ENCODE peak calls at places on chromosome 18, in six cellular contexts. One of them, this sample, is unnamed.

GRCh38 chr18:72104851-72105250 is 439.3 kb downstream of the CBLN2 start:
- DNase-seq in suprapubic skin: no peak
- DNase-seq in breast epithelium: no peak
- DNase-seq in GM12878: no peak
- DNase-seq in transverse colon: no peak
- DNase-seq in stomach: no peak
- DNase-seq in this sample: no peak

GRCh38 chr18:63224574-63224973 is 95.0 kb downstream of the BCL2 start:
- DNase-seq in suprapubic skin: no peak
- DNase-seq in breast epithelium: no peak
- DNase-seq in transverse colon: no peak
- DNase-seq in stomach: no peak
- DNase-seq in GM12878: no peak
- DNase-seq in this sample: no peak

GRCh38 chr18:6031004-6031403 is 135.7 kb upstream of the TMEM200C start:
- DNase-seq in stomach: no peak
- DNase-seq in GM12878: no peak
- DNase-seq in breast epithelium: no peak
- DNase-seq in transverse colon: no peak
- DNase-seq in suprapubic skin: no peak
- DNase-seq in this sample: no peak

GRCh38 chr18:28657836-28658410 is 481.0 kb upstream of the CDH2 start:
- DNase-seq in suprapubic skin: no peak
- DNase-seq in breast epithelium: no peak
- DNase-seq in GM12878: no peak
- DNase-seq in transverse colon: no peak
- DNase-seq in stomach: no peak
- DNase-seq in this sample: no peak

GRCh38 chr18:59264651-59265245 is 8.5 kb downstream of the RAX start:
- DNase-seq in stomach: no peak
- DNase-seq in suprapubic skin: no peak
- DNase-seq in GM12878: no peak
- DNase-seq in breast epithelium: no peak
- DNase-seq in transverse colon: no peak
- DNase-seq in this sample: peak; percentile 45

GRCh38 chr18:63936156-63936931 is 12.8 kb upstream of the HMSD start:
- DNase-seq in breast epithelium: peak; percentile 59
- DNase-seq in GM12878: peak; percentile 67
- DNase-seq in stomach: peak; percentile 82
- DNase-seq in transverse colon: peak; percentile 83
- DNase-seq in suprapubic skin: peak; percentile 89
- DNase-seq in this sample: peak; percentile 94

GRCh38 chr18:68735498-68736343 is 20.8 kb upstream of the TMX3 start:
- DNase-seq in GM12878: no peak
- DNase-seq in breast epithelium: no peak
- DNase-seq in stomach: no peak
- DNase-seq in transverse colon: no peak
- DNase-seq in suprapubic skin: no peak
- DNase-seq in this sample: no peak

GRCh38 chr18:11357678-11358077 is 208.3 kb upstream of the PIEZO2 start:
- DNase-seq in suprapubic skin: no peak
- DNase-seq in GM12878: no peak
- DNase-seq in transverse colon: no peak
- DNase-seq in breast epithelium: no peak
- DNase-seq in stomach: no peak
- DNase-seq in this sample: no peak

GRCh38 chr18:25650201-25650941 is 298.4 kb upstream of the ZNF521 start:
- DNase-seq in stomach: no peak
- DNase-seq in suprapubic skin: no peak
- DNase-seq in GM12878: no peak
- DNase-seq in transverse colon: no peak
- DNase-seq in breast epithelium: no peak
- DNase-seq in this sample: no peak

GRCh38 chr18:35369126-35369525 is 8.0 kb downstream of the ZNF396 start:
- DNase-seq in transverse colon: no peak
- DNase-seq in suprapubic skin: no peak
- DNase-seq in breast epithelium: no peak
- DNase-seq in stomach: no peak
- DNase-seq in GM12878: no peak
- DNase-seq in this sample: no peak

GRCh38 chr18:29648891-29649290 is 1393.7 kb downstream of the DSC3 start:
- DNase-seq in GM12878: no peak
- DNase-seq in suprapubic skin: no peak
- DNase-seq in breast epithelium: no peak
- DNase-seq in stomach: no peak
- DNase-seq in transverse colon: no peak
- DNase-seq in this sample: no peak

GRCh38 chr18:58578321-58578720 is 50.6 kb downstream of the ALPK2 start:
- DNase-seq in stomach: no peak
- DNase-seq in suprapubic skin: no peak
- DNase-seq in breast epithelium: no peak
- DNase-seq in transverse colon: no peak
- DNase-seq in GM12878: no peak
- DNase-seq in this sample: no peak

GRCh38 chr18:39414009-39414700 is 1848.6 kb upstream of the CELF4 start:
- DNase-seq in breast epithelium: no peak
- DNase-seq in GM12878: no peak
- DNase-seq in suprapubic skin: no peak
- DNase-seq in transverse colon: no peak
- DNase-seq in stomach: no peak
- DNase-seq in this sample: no peak

GRCh38 chr18:69564602-69565001 is 163.9 kb downstream of the DOK6 start:
- DNase-seq in GM12878: no peak
- DNase-seq in stomach: no peak
- DNase-seq in suprapubic skin: no peak
- DNase-seq in breast epithelium: no peak
- DNase-seq in transverse colon: no peak
- DNase-seq in this sample: no peak

GRCh38 chr18:28794459-28795245 is 617.7 kb upstream of the CDH2 start:
- DNase-seq in GM12878: no peak
- DNase-seq in stomach: no peak
- DNase-seq in breast epithelium: no peak
- DNase-seq in transverse colon: no peak
- DNase-seq in suprapubic skin: no peak
- DNase-seq in this sample: no peak

GRCh38 chr18:35581555-35582309 is at the start of gene GALNT1:
- DNase-seq in GM12878: no peak
- DNase-seq in breast epithelium: no peak
- DNase-seq in stomach: no peak
- DNase-seq in transverse colon: no peak
- DNase-seq in suprapubic skin: no peak
- DNase-seq in this sample: no peak

GRCh38 chr18:48814490-48815181 is 136.1 kb downstream of the SMAD7 start:
- DNase-seq in stomach: peak; percentile 14
- DNase-seq in transverse colon: peak; percentile 3
- DNase-seq in GM12878: no peak
- DNase-seq in suprapubic skin: peak; percentile 26
- DNase-seq in breast epithelium: no peak
- DNase-seq in this sample: no peak
- H3K27ac ChIP-seq in stomach: no peak overlapping the region
- H3K27ac ChIP-seq in transverse colon: no peak overlapping the region
- H3K27ac ChIP-seq in GM12878: peak overlapping the region; percentile 35
- H3K27ac ChIP-seq in suprapubic skin: no peak overlapping the region
- H3K27ac ChIP-seq in breast epithelium: no peak overlapping the region
- H3K27ac ChIP-seq in this sample: no peak overlapping the region

GRCh38 chr18:50792885-50793284 is 26.9 kb downstream of the MRO start:
- DNase-seq in suprapubic skin: no peak
- DNase-seq in transverse colon: no peak
- DNase-seq in stomach: no peak
- DNase-seq in GM12878: no peak
- DNase-seq in breast epithelium: no peak
- DNase-seq in this sample: no peak
- TF ChIP-seq POLR2AphosphoS5 in suprapubic skin: no peak
- TF ChIP-seq POLR2AphosphoS5 in transverse colon: no peak
- TF ChIP-seq POLR2AphosphoS5 in stomach: no peak
- TF ChIP-seq POLR2AphosphoS5 in GM12878: no peak
- TF ChIP-seq POLR2AphosphoS5 in breast epithelium: no peak
- TF ChIP-seq POLR2AphosphoS5 in this sample: no peak

GRCh38 chr18:54530285-54530684 is 60.8 kb upstream of the DYNAP start:
- DNase-seq in stomach: no peak
- DNase-seq in suprapubic skin: no peak
- DNase-seq in breast epithelium: no peak
- DNase-seq in GM12878: no peak
- DNase-seq in transverse colon: no peak
- DNase-seq in this sample: no peak

GRCh38 chr18:54529444-54529843 is 61.6 kb upstream of the DYNAP start:
- DNase-seq in GM12878: no peak
- DNase-seq in suprapubic skin: no peak
- DNase-seq in transverse colon: no peak
- DNase-seq in breast epithelium: no peak
- DNase-seq in stomach: no peak
- DNase-seq in this sample: no peak

GRCh38 chr18:54531402-54532065 is 59.5 kb upstream of the DYNAP start:
- DNase-seq in GM12878: no peak
- DNase-seq in suprapubic skin: no peak
- DNase-seq in breast epithelium: no peak
- DNase-seq in stomach: no peak
- DNase-seq in transverse colon: no peak
- DNase-seq in this sample: no peak

GRCh38 chr18:54532222-54532621 is 58.8 kb upstream of the DYNAP start:
- DNase-seq in transverse colon: no peak
- DNase-seq in stomach: no peak
- DNase-seq in breast epithelium: no peak
- DNase-seq in GM12878: no peak
- DNase-seq in suprapubic skin: no peak
- DNase-seq in this sample: no peak

GRCh38 chr18:54528942-54529376 is 62.1 kb upstream of the DYNAP start:
- DNase-seq in transverse colon: no peak
- DNase-seq in breast epithelium: no peak
- DNase-seq in GM12878: no peak
- DNase-seq in stomach: no peak
- DNase-seq in suprapubic skin: no peak
- DNase-seq in this sample: no peak
- TF ChIP-seq POLR2A in transverse colon: no peak
- TF ChIP-seq POLR2A in breast epithelium: no peak
- TF ChIP-seq POLR2A in GM12878: no peak
- TF ChIP-seq POLR2A in stomach: no peak
- TF ChIP-seq POLR2A in suprapubic skin: no peak
- TF ChIP-seq POLR2A in this sample: no peak

DNA sequence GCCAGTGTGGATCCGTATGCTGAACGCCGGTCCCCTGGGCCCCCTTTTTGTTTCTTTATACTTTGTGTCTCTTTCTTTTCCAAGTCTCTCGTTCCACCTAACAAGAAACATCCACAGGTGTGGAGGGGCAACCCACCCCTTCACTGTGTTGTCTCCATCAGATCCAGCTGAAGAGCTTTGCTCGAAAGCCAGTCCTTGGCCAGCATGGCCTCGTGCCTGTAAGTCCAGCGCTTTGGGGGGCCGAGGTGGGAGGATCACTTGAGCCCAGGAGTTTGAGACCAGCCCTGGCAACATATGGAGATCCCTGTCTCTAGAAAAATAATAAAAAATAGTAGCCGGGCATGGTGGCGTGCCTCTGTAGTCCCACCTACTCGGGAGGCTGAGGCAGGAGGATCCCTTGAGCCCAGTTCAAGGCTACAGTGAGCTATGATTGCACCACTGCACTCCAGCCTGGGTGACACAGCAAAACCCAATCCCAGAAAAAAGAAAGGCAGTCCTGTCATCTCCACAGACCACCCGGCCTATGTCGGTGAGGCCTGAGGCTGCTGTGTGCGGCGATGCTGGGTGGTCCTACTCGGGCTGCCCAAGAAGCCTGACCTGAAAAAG is 3.4 kb upstream of the HSBP1L1 start:
- DNase-seq in transverse colon: no peak
- DNase-seq in suprapubic skin: no peak
- DNase-seq in stomach: no peak
- DNase-seq in breast epithelium: no peak
- DNase-seq in GM12878: no peak
- DNase-seq in this sample: no peak
- H3K27ac ChIP-seq in transverse colon: peak overlapping the region; percentile 80
- H3K27ac ChIP-seq in suprapubic skin: peak overlapping the region; percentile 70
- H3K27ac ChIP-seq in stomach: no peak overlapping the region
- H3K27ac ChIP-seq in breast epithelium: no peak overlapping the region
- H3K27ac ChIP-seq in GM12878: no peak overlapping the region
- H3K27ac ChIP-seq in this sample: no peak overlapping the region

GRCh38 chr18:22667158-22667557 is 249.4 kb upstream of the CTAGE1 start:
- DNase-seq in transverse colon: no peak
- DNase-seq in GM12878: no peak
- DNase-seq in stomach: no peak
- DNase-seq in suprapubic skin: no peak
- DNase-seq in breast epithelium: no peak
- DNase-seq in this sample: no peak

GRCh38 chr18:22666411-22666940 is 248.8 kb upstream of the CTAGE1 start:
- DNase-seq in breast epithelium: no peak
- DNase-seq in suprapubic skin: no peak
- DNase-seq in GM12878: no peak
- DNase-seq in transverse colon: no peak
- DNase-seq in stomach: no peak
- DNase-seq in this sample: no peak

GRCh38 chr18:22670914-22671313 is 253.2 kb upstream of the CTAGE1 start:
- DNase-seq in transverse colon: no peak
- DNase-seq in suprapubic skin: no peak
- DNase-seq in stomach: no peak
- DNase-seq in GM12878: peak; percentile 19
- DNase-seq in breast epithelium: no peak
- DNase-seq in this sample: no peak

GRCh38 chr18:22668496-22668895 is 250.8 kb upstream of the CTAGE1 start:
- DNase-seq in transverse colon: no peak
- DNase-seq in GM12878: no peak
- DNase-seq in suprapubic skin: no peak
- DNase-seq in stomach: no peak
- DNase-seq in breast epithelium: no peak
- DNase-seq in this sample: no peak

GRCh38 chr18:22667616-22668422 is 250.1 kb upstream of the CTAGE1 start:
- DNase-seq in breast epithelium: no peak
- DNase-seq in transverse colon: no peak
- DNase-seq in stomach: no peak
- DNase-seq in suprapubic skin: no peak
- DNase-seq in GM12878: peak; percentile 20
- DNase-seq in this sample: no peak
- TF ChIP-seq POLR2AphosphoS5 in breast epithelium: no peak
- TF ChIP-seq POLR2AphosphoS5 in transverse colon: peak; percentile 56
- TF ChIP-seq POLR2AphosphoS5 in stomach: no peak
- TF ChIP-seq POLR2AphosphoS5 in suprapubic skin: no peak
- TF ChIP-seq POLR2AphosphoS5 in GM12878: no peak
- TF ChIP-seq POLR2AphosphoS5 in this sample: peak; percentile 11

GRCh38 chr18:57434536-57435494 is at the start of gene ONECUT2:
- DNase-seq in suprapubic skin: peak; percentile 90
- DNase-seq in stomach: peak; percentile 92
- DNase-seq in GM12878: no peak
- DNase-seq in breast epithelium: peak; percentile 88
- DNase-seq in transverse colon: peak; percentile 93
- DNase-seq in this sample: no peak
- TF ChIP-seq POLR2A in suprapubic skin: no peak
- TF ChIP-seq POLR2A in stomach: no peak
- TF ChIP-seq POLR2A in GM12878: no peak
- TF ChIP-seq POLR2A in breast epithelium: no peak
- TF ChIP-seq POLR2A in transverse colon: no peak
- TF ChIP-seq POLR2A in this sample: no peak